ENCODE peak calls at places on chromosomes 13 and 19, in four cellular contexts. One of them, this sample, is unnamed.
A peak's percentile ranks its signal among the peaks of the same experiment; 100 is the strongest.

GRCh38 chr13:113927661-113928581 is 46.0 kb downstream of the C13orf46 start:
- DNase-seq in sigmoid colon: peak; percentile 85
- DNase-seq in transverse colon: peak; percentile 37
- DNase-seq in suprapubic skin: peak; percentile 83
- DNase-seq in this sample: peak; percentile 85

GRCh38 chr13:75704942-75705320 is 68.8 kb downstream of the LMO7 start:
- DNase-seq in suprapubic skin: peak; percentile 75
- DNase-seq in transverse colon: peak; percentile 81
- DNase-seq in sigmoid colon: no peak
- DNase-seq in this sample: peak; percentile 56

GRCh38 chr13:41900918-41901317 is 60.0 kb downstream of the VWA8 start:
- DNase-seq in transverse colon: no peak
- DNase-seq in suprapubic skin: no peak
- DNase-seq in sigmoid colon: no peak
- DNase-seq in this sample: no peak

GRCh38 chr19:55647732-55648656 is at the start of gene CCDC106:
- DNase-seq in suprapubic skin: peak; percentile 72
- DNase-seq in sigmoid colon: peak; percentile 88
- DNase-seq in transverse colon: peak; percentile 72
- DNase-seq in this sample: no peak

GRCh38 chr19:52351512-52351911 is 15.5 kb downstream of the ZNF610 start:
- DNase-seq in sigmoid colon: no peak
- DNase-seq in transverse colon: no peak
- DNase-seq in suprapubic skin: no peak
- DNase-seq in this sample: no peak

GRCh38 chr13:25046985-25047660 is 48.8 kb upstream of the PABPC3 start:
- DNase-seq in sigmoid colon: no peak
- DNase-seq in transverse colon: no peak
- DNase-seq in suprapubic skin: no peak
- DNase-seq in this sample: no peak

GRCh38 chr19:1032264-1032867 is 6.0 kb downstream of the CNN2 start:
- DNase-seq in transverse colon: no peak
- DNase-seq in suprapubic skin: no peak
- DNase-seq in sigmoid colon: no peak
- DNase-seq in this sample: no peak

GRCh38 chr13:67740871-67741475 is 510.8 kb upstream of the PCDH9 start:
- DNase-seq in suprapubic skin: no peak
- DNase-seq in transverse colon: no peak
- DNase-seq in sigmoid colon: no peak
- DNase-seq in this sample: no peak

GRCh38 chr13:30818323-30818960 is 83.1 kb downstream of the ALOX5AP start:
- DNase-seq in transverse colon: no peak
- DNase-seq in sigmoid colon: peak; percentile 75
- DNase-seq in suprapubic skin: no peak
- DNase-seq in this sample: no peak

GRCh38 chr19:41189425-41190065 is 3.5 kb upstream of the CYP2S1 start:
- DNase-seq in suprapubic skin: no peak
- DNase-seq in sigmoid colon: no peak
- DNase-seq in transverse colon: no peak
- DNase-seq in this sample: no peak

GRCh38 chr13:73462241-73462640 is 403.4 kb downstream of the KLF5 start:
- DNase-seq in transverse colon: no peak
- DNase-seq in suprapubic skin: no peak
- DNase-seq in sigmoid colon: no peak
- DNase-seq in this sample: no peak

GRCh38 chr19:55117063-55117635 is 288 bp downstream of the PPP1R12C start:
- DNase-seq in transverse colon: peak; percentile 32
- DNase-seq in suprapubic skin: no peak
- DNase-seq in sigmoid colon: no peak
- DNase-seq in this sample: peak; percentile 35

GRCh38 chr13:44895584-44895983 is 93.7 kb downstream of the NUFIP1 start:
- DNase-seq in transverse colon: no peak
- DNase-seq in sigmoid colon: no peak
- DNase-seq in suprapubic skin: no peak
- DNase-seq in this sample: no peak

GRCh38 chr19:2110822-2111221 is 14.1 kb downstream of the IZUMO4 start:
- DNase-seq in suprapubic skin: no peak
- DNase-seq in transverse colon: no peak
- DNase-seq in sigmoid colon: no peak
- DNase-seq in this sample: no peak

GRCh38 chr13:52454459-52454824 is 836 bp upstream of the CKAP2 start:
- DNase-seq in suprapubic skin: no peak
- DNase-seq in sigmoid colon: no peak
- DNase-seq in transverse colon: peak; percentile 53
- DNase-seq in this sample: no peak

GRCh38 chr19:41940443-41941409 is 12.5 kb upstream of the ERFL start:
- DNase-seq in suprapubic skin: no peak
- DNase-seq in sigmoid colon: no peak
- DNase-seq in transverse colon: no peak
- DNase-seq in this sample: no peak

GRCh38 chr13:47148543-47148942 is 251.7 kb upstream of the HTR2A start:
- DNase-seq in suprapubic skin: no peak
- DNase-seq in transverse colon: no peak
- DNase-seq in sigmoid colon: no peak
- DNase-seq in this sample: no peak

GRCh38 chr19:3095375-3096191 is 1.4 kb downstream of the GNA11 start:
- DNase-seq in sigmoid colon: no peak
- DNase-seq in suprapubic skin: peak; percentile 71
- DNase-seq in transverse colon: peak; percentile 50
- DNase-seq in this sample: no peak

GRCh38 chr13:113273856-113274590 is 23.0 kb upstream of the LAMP1 start:
- DNase-seq in sigmoid colon: peak; percentile 67
- DNase-seq in suprapubic skin: peak; percentile 49
- DNase-seq in transverse colon: no peak
- DNase-seq in this sample: no peak

GRCh38 chr13:85260896-85261295 is 538.3 kb downstream of the SLITRK6 start:
- DNase-seq in transverse colon: no peak
- DNase-seq in suprapubic skin: no peak
- DNase-seq in sigmoid colon: no peak
- DNase-seq in this sample: no peak

GRCh38 chr19:51324082-51324481 is 12.6 kb downstream of the IGLON5 start:
- DNase-seq in suprapubic skin: no peak
- DNase-seq in sigmoid colon: no peak
- DNase-seq in transverse colon: no peak
- DNase-seq in this sample: no peak

GRCh38 chr19:23281663-23282276 is 31.6 kb upstream of the ZNF724 start:
- DNase-seq in suprapubic skin: no peak
- DNase-seq in sigmoid colon: no peak
- DNase-seq in transverse colon: no peak
- DNase-seq in this sample: no peak

GRCh38 chr19:17282488-17283256 is 971 bp downstream of the ANKLE1 start:
- DNase-seq in suprapubic skin: peak; percentile 80
- DNase-seq in transverse colon: peak; percentile 91
- DNase-seq in sigmoid colon: peak; percentile 89
- DNase-seq in this sample: peak; percentile 67

GRCh38 chr13:43522788-43523187 is 264.0 kb downstream of the ENOX1 start:
- DNase-seq in sigmoid colon: no peak
- DNase-seq in transverse colon: no peak
- DNase-seq in suprapubic skin: no peak
- DNase-seq in this sample: no peak

GRCh38 chr19:33395561-33396550 is 22.3 kb downstream of the CEBPG start:
- DNase-seq in transverse colon: no peak
- DNase-seq in sigmoid colon: peak; percentile 80
- DNase-seq in suprapubic skin: peak; percentile 75
- DNase-seq in this sample: no peak

GRCh38 chr13:31528758-31529157 is 210.6 kb upstream of the RXFP2 start:
- DNase-seq in sigmoid colon: no peak
- DNase-seq in suprapubic skin: no peak
- DNase-seq in transverse colon: no peak
- DNase-seq in this sample: no peak

GRCh38 chr13:113411216-113412023 is 41.9 kb downstream of the ADPRHL1 start:
- DNase-seq in sigmoid colon: peak; percentile 87
- DNase-seq in suprapubic skin: peak; percentile 83
- DNase-seq in transverse colon: peak; percentile 52
- DNase-seq in this sample: no peak

GRCh38 chr19:56840452-56841193 is at the start of the genes PEG3 and ZIM2:
- DNase-seq in suprapubic skin: peak; percentile 77
- DNase-seq in transverse colon: peak; percentile 48
- DNase-seq in sigmoid colon: peak; percentile 93
- DNase-seq in this sample: peak; percentile 61
- TF ChIP-seq POLR2AphosphoS5 in suprapubic skin: no peak
- TF ChIP-seq POLR2AphosphoS5 in transverse colon: peak; percentile 60
- TF ChIP-seq POLR2AphosphoS5 in sigmoid colon: peak; percentile 79
- TF ChIP-seq POLR2AphosphoS5 in this sample: peak; percentile 15

GRCh38 chr13:100513987-100514670 is 74.5 kb downstream of the GGACT start:
- DNase-seq in transverse colon: no peak
- DNase-seq in suprapubic skin: no peak
- DNase-seq in sigmoid colon: no peak
- DNase-seq in this sample: no peak

GRCh38 chr13:100513171-100513570 is 75.4 kb downstream of the GGACT start:
- DNase-seq in sigmoid colon: no peak
- DNase-seq in transverse colon: no peak
- DNase-seq in suprapubic skin: no peak
- DNase-seq in this sample: no peak

GRCh38 chr13:100515410-100515800 is 73.2 kb downstream of the GGACT start:
- DNase-seq in transverse colon: no peak
- DNase-seq in sigmoid colon: no peak
- DNase-seq in suprapubic skin: no peak
- DNase-seq in this sample: no peak

GRCh38 chr13:100517135-100517534 is 71.5 kb downstream of the GGACT start:
- DNase-seq in sigmoid colon: no peak
- DNase-seq in suprapubic skin: no peak
- DNase-seq in transverse colon: peak; percentile 68
- DNase-seq in this sample: no peak

GRCh38 chr13:100514788-100515409 is 73.7 kb downstream of the GGACT start:
- DNase-seq in transverse colon: peak; percentile 80
- DNase-seq in suprapubic skin: peak; percentile 88
- DNase-seq in sigmoid colon: peak; percentile 87
- DNase-seq in this sample: peak; percentile 65
- TF ChIP-seq CTCF in transverse colon: peak; percentile 84
- TF ChIP-seq CTCF in suprapubic skin: peak; percentile 84
- TF ChIP-seq CTCF in sigmoid colon: peak; percentile 47
- TF ChIP-seq CTCF in this sample: peak; percentile 73

GRCh38 chr13:93338906-93339305 is 112.3 kb downstream of the GPC6 start:
- DNase-seq in transverse colon: no peak
- DNase-seq in suprapubic skin: no peak
- DNase-seq in sigmoid colon: no peak
- DNase-seq in this sample: no peak

GRCh38 chr13:93341517-93341916 is 114.9 kb downstream of the GPC6 start:
- DNase-seq in suprapubic skin: no peak
- DNase-seq in transverse colon: no peak
- DNase-seq in sigmoid colon: no peak
- DNase-seq in this sample: no peak

GRCh38 chr13:93338030-93338429 is 111.4 kb downstream of the GPC6 start:
- DNase-seq in transverse colon: no peak
- DNase-seq in suprapubic skin: no peak
- DNase-seq in sigmoid colon: no peak
- DNase-seq in this sample: no peak

GRCh38 chr13:93339550-93339949 is 112.9 kb downstream of the GPC6 start:
- DNase-seq in sigmoid colon: no peak
- DNase-seq in transverse colon: no peak
- DNase-seq in suprapubic skin: no peak
- DNase-seq in this sample: no peak

DNA sequence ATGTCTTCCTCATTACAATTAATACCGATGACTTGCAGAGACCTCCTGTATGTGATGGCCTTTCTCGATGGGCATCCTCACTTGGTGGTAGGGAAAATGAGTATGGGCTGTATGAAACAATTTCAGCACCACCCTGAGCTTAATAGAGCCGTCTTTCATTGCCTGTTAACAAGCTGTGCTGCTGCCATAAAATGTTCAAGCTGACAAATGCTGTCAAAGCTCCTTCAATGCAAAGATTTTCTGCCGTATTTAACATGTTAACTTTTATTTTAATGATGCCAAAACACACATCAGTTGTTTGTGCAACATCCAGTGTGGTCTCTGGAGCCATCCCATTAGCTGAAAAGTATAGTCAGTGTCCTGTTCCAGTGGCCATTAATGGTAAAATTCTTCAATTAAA is 110.1 kb downstream of the GPC6 start:
- DNase-seq in transverse colon: no peak
- DNase-seq in sigmoid colon: no peak
- DNase-seq in suprapubic skin: no peak
- DNase-seq in this sample: no peak
- TF ChIP-seq POLR2AphosphoS5 in transverse colon: no peak
- TF ChIP-seq POLR2AphosphoS5 in sigmoid colon: no peak
- TF ChIP-seq POLR2AphosphoS5 in suprapubic skin: no peak
- TF ChIP-seq POLR2AphosphoS5 in this sample: no peak

GRCh38 chr13:112065867-112066623 is 904 bp upstream of the SOX1 start:
- DNase-seq in transverse colon: no peak
- DNase-seq in suprapubic skin: no peak
- DNase-seq in sigmoid colon: no peak
- DNase-seq in this sample: no peak
- TF ChIP-seq CTCF in transverse colon: no peak
- TF ChIP-seq CTCF in suprapubic skin: no peak
- TF ChIP-seq CTCF in sigmoid colon: no peak
- TF ChIP-seq CTCF in this sample: no peak

GRCh38 chr13:40190656-40191100 is 475.8 kb downstream of the FOXO1 start:
- DNase-seq in suprapubic skin: no peak
- DNase-seq in transverse colon: peak; percentile 58
- DNase-seq in sigmoid colon: peak; percentile 74
- DNase-seq in this sample: peak; percentile 75

GRCh38 chr13:40192516-40193257 is 473.8 kb downstream of the FOXO1 start:
- DNase-seq in transverse colon: no peak
- DNase-seq in suprapubic skin: peak; percentile 68
- DNase-seq in sigmoid colon: no peak
- DNase-seq in this sample: peak; percentile 44

GRCh38 chr13:40191186-40191980 is 475.1 kb downstream of the FOXO1 start:
- DNase-seq in transverse colon: no peak
- DNase-seq in sigmoid colon: no peak
- DNase-seq in suprapubic skin: no peak
- DNase-seq in this sample: peak; percentile 55

GRCh38 chr13:40194204-40194806 is 472.1 kb downstream of the FOXO1 start:
- DNase-seq in sigmoid colon: no peak
- DNase-seq in transverse colon: no peak
- DNase-seq in suprapubic skin: no peak
- DNase-seq in this sample: no peak

GRCh38 chr13:40193290-40194203 is 472.9 kb downstream of the FOXO1 start:
- DNase-seq in transverse colon: no peak
- DNase-seq in suprapubic skin: peak; percentile 73
- DNase-seq in sigmoid colon: peak; percentile 73
- DNase-seq in this sample: no peak
- TF ChIP-seq POLR2AphosphoS5 in transverse colon: no peak
- TF ChIP-seq POLR2AphosphoS5 in suprapubic skin: peak; percentile 49
- TF ChIP-seq POLR2AphosphoS5 in sigmoid colon: peak; percentile 56
- TF ChIP-seq POLR2AphosphoS5 in this sample: peak; percentile 20

DNA sequence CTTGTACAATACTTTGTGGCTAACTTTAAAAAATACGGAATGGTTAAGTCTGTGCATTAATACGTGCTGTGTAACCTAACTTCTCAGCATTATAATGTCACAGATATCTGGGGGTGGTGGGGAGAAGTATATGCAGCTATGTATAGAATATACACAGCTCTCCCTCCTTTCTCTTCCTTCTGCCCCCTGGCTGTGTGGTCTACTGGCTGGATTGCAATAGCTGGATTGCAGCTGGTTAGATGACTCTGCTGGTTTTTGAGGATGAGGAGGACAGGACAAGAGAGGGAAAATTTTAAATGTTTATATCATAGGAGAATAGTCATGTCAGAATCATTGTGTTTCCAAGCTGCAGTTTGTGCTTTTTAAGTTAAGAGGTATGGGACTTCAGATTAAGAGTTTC is 9.7 kb downstream of the RNASEH2B start:
- DNase-seq in sigmoid colon: no peak
- DNase-seq in suprapubic skin: no peak
- DNase-seq in transverse colon: no peak
- DNase-seq in this sample: no peak
- TF ChIP-seq CTCF in sigmoid colon: no peak
- TF ChIP-seq CTCF in suprapubic skin: no peak
- TF ChIP-seq CTCF in transverse colon: no peak
- TF ChIP-seq CTCF in this sample: no peak

This sample was measured in breast epithelium.